ENCODE peak calls at places on chromosome 20, in four cellular contexts. M, Z, Q and T are unnamed samples.
A peak's percentile ranks its signal among the peaks of the same experiment; 100 is the strongest.

GRCh38 chr20:43662943-43663655 is 3.8 kb upstream of the MYBL2 start:
- DNase-seq in M (no peak), Q (peak; percentile 34), Z (peak; percentile 16), T (no peak)

GRCh38 chr20:53622247-53623114 is 28.8 kb upstream of the ZNF217 start:
- DNase-seq in Q (peak; percentile 64), M (peak; percentile 35), Z (peak; percentile 43), T (no peak)

GRCh38 chr20:58618694-58619540 is 32.2 kb upstream of the STX16 start:
- DNase-seq in Q (no peak), Z (no peak), M (no peak), T (peak; percentile 68)

GRCh38 chr20:64256282-64256947 is 867 bp downstream of the PCMTD2 start:
- DNase-seq in Q (peak; percentile 19), M (no peak), Z (no peak), T (no peak)

GRCh38 chr20:46715292-46715756 is 5.9 kb downstream of the SLC2A10 start:
- DNase-seq in M (no peak), Z (peak; percentile 81), Q (no peak), T (no peak)

GRCh38 chr20:9442858-9443257 is 71.5 kb upstream of the LAMP5 start:
- DNase-seq in Z (peak; percentile 39), Q (no peak), M (peak; percentile 39), T (no peak)

GRCh38 chr20:54228841-54229240 is 21.0 kb downstream of the PFDN4 start:
- DNase-seq in Z (no peak), Q (no peak), M (no peak), T (no peak)

GRCh38 chr20:4116091-4116490 is 100.7 kb upstream of the RNF24 start:
- DNase-seq in Z (no peak), Q (no peak), M (no peak), T (no peak)

GRCh38 chr20:64137598-64138031 is 26.6 kb upstream of the MYT1 start:
- DNase-seq in Z (no peak), M (no peak), Q (no peak), T (peak; percentile 38)

GRCh38 chr20:36097331-36097730 is 57.2 kb upstream of the EPB41L1 start:
- DNase-seq in Q (no peak), Z (no peak), M (no peak), T (no peak)

GRCh38 chr20:5602346-5602745 is 147.9 kb upstream of the SHLD1 start:
- DNase-seq in Q (no peak), M (no peak), Z (no peak), T (no peak)

GRCh38 chr20:49409302-49409969 is 73.0 kb downstream of the KCNB1 start:
- DNase-seq in Z (no peak), Q (no peak), M (no peak), T (no peak)

GRCh38 chr20:5786930-5787826 is 37.0 kb downstream of the SHLD1 start:
- DNase-seq in M (no peak), Z (peak; percentile 57), Q (no peak), T (no peak)

GRCh38 chr20:46857061-46857831 is 37.4 kb upstream of the EYA2 start:
- DNase-seq in Z (no peak), Q (no peak), M (no peak), T (no peak)

GRCh38 chr20:50928469-50928868 is 2.8 kb downstream of the ADNP start:
- DNase-seq in Z (no peak), Q (no peak), M (no peak), T (no peak)

GRCh38 chr20:4519530-4519929 is 202.2 kb upstream of the PRND start:
- DNase-seq in Q (peak; percentile 16), Z (peak; percentile 50), M (no peak), T (peak; percentile 84)

GRCh38 chr20:18272451-18272850 is 15.9 kb upstream of the ZNF133 start:
- DNase-seq in Q (peak; percentile 55), Z (peak; percentile 37), M (peak; percentile 73), T (no peak)

GRCh38 chr20:56766528-56766927 is 137.4 kb downstream of the TFAP2C start:
- DNase-seq in Q (no peak), Z (no peak), M (no peak), T (no peak)

GRCh38 chr20:12748359-12748994 is 260.3 kb upstream of the SPTLC3 start:
- DNase-seq in M (no peak), Z (no peak), Q (no peak), T (no peak)

GRCh38 chr20:16301981-16302380 is 271.3 kb downstream of the KIF16B start:
- DNase-seq in M (no peak), Z (no peak), Q (no peak), T (no peak)

GRCh38 chr20:19077370-19078220 is 134.8 kb upstream of the SLC24A3 start:
- DNase-seq in Z (no peak), Q (no peak), M (no peak), T (no peak)

GRCh38 chr20:36153754-36154695 is 515 bp upstream of the EPB41L1 start:
- DNase-seq in Q (peak; percentile 56), Z (peak; percentile 60), M (peak; percentile 74), T (no peak)

GRCh38 chr20:23937303-23938117 is 51.1 kb downstream of the GGTLC1 start:
- DNase-seq in Z (peak; percentile 73), Q (peak; percentile 30), M (peak; percentile 52), T (peak; percentile 41)

GRCh38 chr20:46767127-46767761 is 57.8 kb downstream of the SLC2A10 start:
- DNase-seq in Q (peak; percentile 56), Z (peak; percentile 61), M (peak; percentile 63), T (no peak)

GRCh38 chr20:33753763-33754162 is 22.0 kb downstream of the ZNF341 start:
- DNase-seq in M (no peak), Z (no peak), Q (no peak), T (no peak)

GRCh38 chr20:56247954-56248782 is at the start of gene MC3R:
- DNase-seq in Z (peak; percentile 63), Q (peak; percentile 61), M (peak; percentile 68), T (peak; percentile 74)

GRCh38 chr20:61503106-61503505 is 251.0 kb downstream of the CDH4 start:
- DNase-seq in Q (no peak), M (no peak), Z (no peak), T (no peak)

GRCh38 chr20:4091332-4092135 is 76.2 kb upstream of the RNF24 start:
- DNase-seq in Q (peak; percentile 73), M (peak; percentile 67), Z (peak; percentile 69), T (peak; percentile 91)

GRCh38 chr20:49627329-49627761 is 59.4 kb upstream of the PTGIS start:
- DNase-seq in M (no peak), Q (no peak), Z (peak; percentile 51), T (no peak)

GRCh38 chr20:3889489-3890409 is 562 bp downstream of the PANK2 start:
- DNase-seq in Q (peak; percentile 69), Z (peak; percentile 37), M (peak; percentile 33), T (no peak)

GRCh38 chr20:61478094-61478493 is 226.0 kb downstream of the CDH4 start:
- DNase-seq in Z (no peak), Q (no peak), M (no peak), T (no peak)

GRCh38 chr20:48489046-48489463 is 338.7 kb downstream of the PREX1 start:
- DNase-seq in Q (no peak), Z (no peak), M (no peak), T (no peak)

GRCh38 chr20:20410678-20411077 is 42.8 kb downstream of the INSM1 start:
- DNase-seq in M (no peak), Q (peak; percentile 41), Z (no peak), T (peak; percentile 17)

GRCh38 chr20:44911264-44911921 is 1.5 kb downstream of the PABPC1L start:
- DNase-seq in M (peak; percentile 96), Q (peak; percentile 89), Z (peak; percentile 88), T (peak; percentile 80)

GRCh38 chr20:38166707-38167233 is 1.7 kb upstream of the TGM2 start:
- DNase-seq in M (no peak), Z (no peak), Q (no peak), T (no peak)

GRCh38 chr20:4195499-4195898 is 180.1 kb upstream of the RNF24 start:
- DNase-seq in Q (peak; percentile 52), Z (peak; percentile 61), M (peak; percentile 61), T (peak; percentile 77)

GRCh38 chr20:43178079-43178478 is 11.6 kb downstream of the PTPRT start:
- DNase-seq in Q (no peak), M (no peak), Z (no peak), T (no peak)

GRCh38 chr20:61886721-61887658 is 178.7 kb downstream of the TAF4 start:
- DNase-seq in Z (peak; percentile 57), Q (peak; percentile 56), M (peak; percentile 53), T (peak; percentile 66)

GRCh38 chr20:50478162-50479036 is 31.8 kb upstream of the PTPN1 start:
- DNase-seq in Z (peak; percentile 73), M (peak; percentile 83), Q (peak; percentile 93), T (peak; percentile 79)

DNA sequence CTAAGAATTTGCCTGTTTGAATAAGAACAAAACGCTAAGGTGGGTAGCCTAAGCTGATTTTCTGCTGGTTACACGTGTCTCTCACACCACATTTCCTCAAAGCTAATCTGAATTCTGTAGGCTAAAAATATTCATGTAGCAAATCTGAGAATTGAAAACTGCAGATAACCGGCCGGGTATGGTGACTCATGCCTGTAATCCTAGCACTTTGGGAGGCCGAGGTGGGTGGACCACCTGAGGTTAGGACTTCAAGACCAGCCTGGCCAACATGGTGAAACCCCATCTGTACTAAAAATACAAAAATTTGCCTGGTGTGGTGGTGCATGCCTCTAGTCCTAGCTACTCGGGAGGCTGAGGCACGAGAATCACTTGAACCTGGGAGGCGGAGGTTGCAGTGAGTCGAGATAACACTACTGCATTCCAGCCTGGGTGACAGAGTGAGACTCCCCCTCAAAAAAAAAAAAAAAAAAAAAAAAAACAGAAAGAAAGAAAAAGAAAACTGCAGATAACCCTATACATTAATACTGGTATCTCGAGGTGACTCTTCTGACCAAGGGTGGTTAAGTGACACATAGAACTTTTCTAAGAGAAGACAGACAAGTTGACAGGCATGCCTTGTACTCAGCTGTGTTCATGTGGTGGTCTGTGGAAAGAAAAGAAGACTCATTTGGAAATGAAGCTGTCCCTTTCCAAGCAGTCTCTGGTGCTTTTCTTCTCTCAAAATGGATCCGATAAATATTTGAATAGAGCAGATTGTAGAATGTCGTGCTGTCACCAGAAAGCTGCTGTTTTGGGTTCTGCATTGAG is 24.7 kb upstream of the ASXL1 start:
- DNase-seq in Z (no peak), M (no peak), Q (peak; percentile 62), T (no peak)
- TF ChIP-seq RNF2 in Z (no peak), M (no peak), Q (no peak), T (no peak)

DNA sequence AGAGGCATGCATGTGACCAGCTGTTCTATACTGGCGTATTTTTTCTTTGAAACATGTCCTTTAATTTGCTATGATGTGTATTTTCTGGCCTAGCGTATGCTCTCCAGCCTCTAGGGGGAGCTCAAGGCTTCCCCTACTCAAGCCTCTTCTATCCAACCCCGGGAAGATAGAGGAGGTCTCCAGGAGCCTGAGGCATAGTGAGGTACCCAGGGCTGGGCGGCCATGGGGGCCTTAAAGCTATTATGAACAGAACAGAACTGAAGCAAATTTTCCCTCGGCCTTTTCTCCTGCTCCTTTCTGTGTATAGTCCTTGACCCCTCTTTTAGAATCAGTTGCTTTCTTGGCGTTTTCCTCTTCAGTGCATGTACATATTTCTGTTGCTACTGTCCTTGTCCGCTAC is 528.9 kb downstream of the MAFB start:
- DNase-seq in Z (peak; percentile 55), Q (peak; percentile 49), M (peak; percentile 60), T (peak; percentile 36)
- TF ChIP-seq RNF2 in Z (no peak), Q (no peak), M (no peak), T (no peak)

GRCh38 chr20:25720285-25720684 is 23.6 kb upstream of the ZNF337 start:
- DNase-seq in Q (no peak), Z (no peak), M (no peak), T (no peak)
- TF ChIP-seq RNF2 in Q (no peak), Z (no peak), M (no peak), T (no peak)

GRCh38 chr20:8232332-8232731 is 100.3 kb downstream of the PLCB1 start:
- DNase-seq in Z (no peak), Q (no peak), M (no peak), T (no peak)
- TF ChIP-seq RNF2 in Z (no peak), Q (no peak), M (no peak), T (no peak)